ENCODE peak calls at places on chromosome 13, in ten cellular contexts. One of them, this sample, is unnamed. For H3K9me3, the result is how much of the 10 kb centered on the place peaks cover.

GRCh38 chr13:99371956-99372355 is 64.8 kb upstream of the GPR183 start:
- DNase-seq in psoas muscle: no peak
- DNase-seq in left ventricle myocardium inferior: no peak
- DNase-seq in naive thymus-derived CD4-positive, alpha-beta T cell: peak
- DNase-seq in left lung: no peak
- DNase-seq in tibial nerve: no peak
- DNase-seq in OCI-LY7: no peak
- DNase-seq in neuronal stem cell: no peak
- DNase-seq in body of pancreas: no peak
- DNase-seq in uterus: no peak
- DNase-seq in this sample: peak

GRCh38 chr13:21137696-21138095 is 38.7 kb downstream of the SKA3 start:
- DNase-seq in OCI-LY7: no peak
- DNase-seq in tibial nerve: no peak
- DNase-seq in psoas muscle: no peak
- DNase-seq in neuronal stem cell: no peak
- DNase-seq in uterus: no peak
- DNase-seq in left ventricle myocardium inferior: no peak
- DNase-seq in naive thymus-derived CD4-positive, alpha-beta T cell: no peak
- DNase-seq in body of pancreas: no peak
- DNase-seq in left lung: no peak
- DNase-seq in this sample: no peak

GRCh38 chr13:24502567-24503375 is 9.8 kb downstream of the PARP4 start:
- DNase-seq in uterus: no peak
- DNase-seq in neuronal stem cell: peak
- DNase-seq in OCI-LY7: no peak
- DNase-seq in tibial nerve: no peak
- DNase-seq in naive thymus-derived CD4-positive, alpha-beta T cell: no peak
- DNase-seq in left ventricle myocardium inferior: peak
- DNase-seq in psoas muscle: peak
- DNase-seq in left lung: no peak
- DNase-seq in body of pancreas: no peak
- DNase-seq in this sample: no peak

GRCh38 chr13:72852207-72852606 is 70.3 kb downstream of the PIBF1 start:
- DNase-seq in neuronal stem cell: no peak
- DNase-seq in psoas muscle: no peak
- DNase-seq in left lung: no peak
- DNase-seq in left ventricle myocardium inferior: no peak
- DNase-seq in uterus: no peak
- DNase-seq in body of pancreas: no peak
- DNase-seq in OCI-LY7: no peak
- DNase-seq in naive thymus-derived CD4-positive, alpha-beta T cell: no peak
- DNase-seq in tibial nerve: no peak
- DNase-seq in this sample: no peak

GRCh38 chr13:73578251-73578875 is 519.6 kb downstream of the KLF5 start:
- DNase-seq in left lung: no peak
- DNase-seq in body of pancreas: no peak
- DNase-seq in OCI-LY7: no peak
- DNase-seq in psoas muscle: no peak
- DNase-seq in left ventricle myocardium inferior: no peak
- DNase-seq in tibial nerve: no peak
- DNase-seq in uterus: no peak
- DNase-seq in naive thymus-derived CD4-positive, alpha-beta T cell: no peak
- DNase-seq in neuronal stem cell: no peak
- DNase-seq in this sample: no peak

GRCh38 chr13:113769106-113769505 is 10.1 kb downstream of the TMEM255B start:
- DNase-seq in uterus: no peak
- DNase-seq in body of pancreas: no peak
- DNase-seq in OCI-LY7: no peak
- DNase-seq in tibial nerve: no peak
- DNase-seq in neuronal stem cell: no peak
- DNase-seq in psoas muscle: no peak
- DNase-seq in left ventricle myocardium inferior: no peak
- DNase-seq in naive thymus-derived CD4-positive, alpha-beta T cell: no peak
- DNase-seq in left lung: no peak
- DNase-seq in this sample: no peak

GRCh38 chr13:75724742-75725504 is 88.8 kb downstream of the LMO7 start:
- DNase-seq in body of pancreas: no peak
- DNase-seq in left ventricle myocardium inferior: no peak
- DNase-seq in left lung: no peak
- DNase-seq in OCI-LY7: no peak
- DNase-seq in naive thymus-derived CD4-positive, alpha-beta T cell: no peak
- DNase-seq in uterus: no peak
- DNase-seq in tibial nerve: no peak
- DNase-seq in neuronal stem cell: no peak
- DNase-seq in psoas muscle: no peak
- DNase-seq in this sample: no peak

GRCh38 chr13:103516009-103516795 is 450.0 kb upstream of the SLC10A2 start:
- DNase-seq in naive thymus-derived CD4-positive, alpha-beta T cell: no peak
- DNase-seq in uterus: no peak
- DNase-seq in left ventricle myocardium inferior: no peak
- DNase-seq in OCI-LY7: no peak
- DNase-seq in tibial nerve: no peak
- DNase-seq in neuronal stem cell: no peak
- DNase-seq in body of pancreas: no peak
- DNase-seq in psoas muscle: no peak
- DNase-seq in left lung: no peak
- DNase-seq in this sample: no peak

GRCh38 chr13:113815151-113816058 is 48.5 kb downstream of the GAS6 start:
- DNase-seq in naive thymus-derived CD4-positive, alpha-beta T cell: peak
- DNase-seq in OCI-LY7: peak
- DNase-seq in tibial nerve: peak
- DNase-seq in uterus: no peak
- DNase-seq in body of pancreas: no peak
- DNase-seq in psoas muscle: no peak
- DNase-seq in left lung: no peak
- DNase-seq in neuronal stem cell: no peak
- DNase-seq in left ventricle myocardium inferior: no peak
- DNase-seq in this sample: no peak

GRCh38 chr13:77751513-77752456 is 54.3 kb downstream of the SLAIN1 start:
- DNase-seq in naive thymus-derived CD4-positive, alpha-beta T cell: peak
- DNase-seq in psoas muscle: no peak
- DNase-seq in left lung: no peak
- DNase-seq in OCI-LY7: peak
- DNase-seq in uterus: peak
- DNase-seq in body of pancreas: peak
- DNase-seq in neuronal stem cell: peak
- DNase-seq in tibial nerve: peak
- DNase-seq in left ventricle myocardium inferior: no peak
- DNase-seq in this sample: peak

GRCh38 chr13:39370554-39370953 is 232.4 kb downstream of the LHFPL6 start:
- DNase-seq in tibial nerve: no peak
- DNase-seq in left ventricle myocardium inferior: peak
- DNase-seq in uterus: peak
- DNase-seq in left lung: no peak
- DNase-seq in naive thymus-derived CD4-positive, alpha-beta T cell: no peak
- DNase-seq in neuronal stem cell: no peak
- DNase-seq in OCI-LY7: no peak
- DNase-seq in body of pancreas: no peak
- DNase-seq in psoas muscle: no peak
- DNase-seq in this sample: no peak

GRCh38 chr13:40484981-40485380 is 181.5 kb downstream of the FOXO1 start:
- DNase-seq in psoas muscle: no peak
- DNase-seq in OCI-LY7: no peak
- DNase-seq in body of pancreas: peak
- DNase-seq in tibial nerve: no peak
- DNase-seq in left lung: no peak
- DNase-seq in naive thymus-derived CD4-positive, alpha-beta T cell: no peak
- DNase-seq in left ventricle myocardium inferior: no peak
- DNase-seq in uterus: no peak
- DNase-seq in neuronal stem cell: no peak
- DNase-seq in this sample: no peak

GRCh38 chr13:95392597-95392996 is 91.3 kb upstream of the ABCC4 start:
- DNase-seq in left ventricle myocardium inferior: no peak
- DNase-seq in body of pancreas: no peak
- DNase-seq in psoas muscle: no peak
- DNase-seq in naive thymus-derived CD4-positive, alpha-beta T cell: no peak
- DNase-seq in OCI-LY7: no peak
- DNase-seq in tibial nerve: no peak
- DNase-seq in uterus: no peak
- DNase-seq in left lung: no peak
- DNase-seq in neuronal stem cell: no peak
- DNase-seq in this sample: no peak

GRCh38 chr13:105333416-105333815 is 1202.0 kb downstream of the EFNB2 start:
- DNase-seq in OCI-LY7: no peak
- DNase-seq in tibial nerve: no peak
- DNase-seq in left ventricle myocardium inferior: no peak
- DNase-seq in naive thymus-derived CD4-positive, alpha-beta T cell: no peak
- DNase-seq in neuronal stem cell: no peak
- DNase-seq in body of pancreas: no peak
- DNase-seq in left lung: no peak
- DNase-seq in uterus: no peak
- DNase-seq in psoas muscle: no peak
- DNase-seq in this sample: no peak
- H3K9me3 ChIP-seq in OCI-LY7: under half
- H3K9me3 ChIP-seq in tibial nerve: under half
- H3K9me3 ChIP-seq in left ventricle myocardium inferior: under half
- H3K9me3 ChIP-seq in naive thymus-derived CD4-positive, alpha-beta T cell: under half
- H3K9me3 ChIP-seq in neuronal stem cell: under half
- H3K9me3 ChIP-seq in body of pancreas: under half
- H3K9me3 ChIP-seq in left lung: under half
- H3K9me3 ChIP-seq in uterus: under half
- H3K9me3 ChIP-seq in psoas muscle: under half
- H3K9me3 ChIP-seq in this sample: under half

DNA sequence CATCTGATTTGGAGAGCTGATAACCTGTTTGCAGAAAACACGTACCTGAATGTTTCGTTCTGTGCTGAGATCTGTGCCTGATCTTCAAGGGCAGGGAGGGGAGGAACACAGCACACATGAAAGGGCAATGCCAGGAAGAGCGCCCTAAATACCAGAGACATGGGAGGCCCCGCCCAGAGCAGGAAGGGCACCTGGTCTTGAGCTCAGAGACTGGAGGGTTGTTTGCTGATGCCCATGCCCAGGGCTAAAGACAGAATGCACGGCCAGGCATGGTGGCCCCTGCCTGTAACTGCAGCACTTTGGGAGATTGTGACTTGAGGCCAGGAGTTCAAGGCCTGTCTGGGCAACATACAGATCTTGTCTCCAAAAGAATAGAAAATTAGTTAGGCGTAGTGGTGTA is 183.2 kb downstream of the TUBA3C start:
- DNase-seq in uterus: no peak
- DNase-seq in neuronal stem cell: no peak
- DNase-seq in tibial nerve: no peak
- DNase-seq in left lung: no peak
- DNase-seq in left ventricle myocardium inferior: no peak
- DNase-seq in OCI-LY7: no peak
- DNase-seq in naive thymus-derived CD4-positive, alpha-beta T cell: peak
- DNase-seq in psoas muscle: no peak
- DNase-seq in body of pancreas: no peak
- DNase-seq in this sample: no peak
- H3K9me3 ChIP-seq in uterus: under half
- H3K9me3 ChIP-seq in neuronal stem cell: under half
- H3K9me3 ChIP-seq in tibial nerve: under half
- H3K9me3 ChIP-seq in left lung: under half
- H3K9me3 ChIP-seq in left ventricle myocardium inferior: under half
- H3K9me3 ChIP-seq in OCI-LY7: under half
- H3K9me3 ChIP-seq in naive thymus-derived CD4-positive, alpha-beta T cell: under half
- H3K9me3 ChIP-seq in psoas muscle: under half
- H3K9me3 ChIP-seq in body of pancreas: under half
- H3K9me3 ChIP-seq in this sample: under half

DNA sequence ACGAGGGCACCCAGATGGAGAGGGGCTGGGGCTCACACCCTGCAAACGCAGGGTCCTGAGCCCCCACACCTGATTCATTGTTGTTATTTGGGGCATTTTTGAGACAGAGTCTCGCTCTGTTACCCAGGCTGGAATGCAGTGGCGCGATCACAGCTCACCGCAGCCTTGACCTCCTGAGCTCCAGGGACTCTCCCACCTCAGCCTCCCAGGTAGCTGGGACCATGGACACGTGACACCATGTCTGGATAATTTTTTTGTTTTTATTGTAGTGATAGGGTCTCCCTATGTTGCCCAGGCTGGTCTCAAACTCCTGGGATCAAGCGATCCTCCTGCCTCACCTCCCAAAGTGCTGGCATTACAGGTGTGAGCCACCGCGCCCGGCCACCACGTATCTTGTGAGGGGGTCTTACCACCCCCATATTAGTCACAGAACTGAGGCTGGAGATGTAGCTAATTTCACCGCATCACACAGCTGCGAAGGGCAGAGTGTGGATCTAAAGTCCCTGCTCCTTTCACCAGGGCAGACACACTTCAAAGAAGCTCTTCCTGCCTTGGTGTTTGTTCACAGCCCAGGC is 211.8 kb upstream of the SOX1 start:
- DNase-seq in tibial nerve: no peak
- DNase-seq in left ventricle myocardium inferior: no peak
- DNase-seq in left lung: no peak
- DNase-seq in body of pancreas: no peak
- DNase-seq in naive thymus-derived CD4-positive, alpha-beta T cell: no peak
- DNase-seq in uterus: no peak
- DNase-seq in OCI-LY7: no peak
- DNase-seq in psoas muscle: no peak
- DNase-seq in neuronal stem cell: no peak
- DNase-seq in this sample: no peak
- H3K9me3 ChIP-seq in tibial nerve: under half
- H3K9me3 ChIP-seq in left ventricle myocardium inferior: under half
- H3K9me3 ChIP-seq in left lung: under half
- H3K9me3 ChIP-seq in body of pancreas: under half
- H3K9me3 ChIP-seq in naive thymus-derived CD4-positive, alpha-beta T cell: under half
- H3K9me3 ChIP-seq in uterus: under half
- H3K9me3 ChIP-seq in OCI-LY7: under half
- H3K9me3 ChIP-seq in psoas muscle: under half
- H3K9me3 ChIP-seq in neuronal stem cell: under half
- H3K9me3 ChIP-seq in this sample: under half

DNA sequence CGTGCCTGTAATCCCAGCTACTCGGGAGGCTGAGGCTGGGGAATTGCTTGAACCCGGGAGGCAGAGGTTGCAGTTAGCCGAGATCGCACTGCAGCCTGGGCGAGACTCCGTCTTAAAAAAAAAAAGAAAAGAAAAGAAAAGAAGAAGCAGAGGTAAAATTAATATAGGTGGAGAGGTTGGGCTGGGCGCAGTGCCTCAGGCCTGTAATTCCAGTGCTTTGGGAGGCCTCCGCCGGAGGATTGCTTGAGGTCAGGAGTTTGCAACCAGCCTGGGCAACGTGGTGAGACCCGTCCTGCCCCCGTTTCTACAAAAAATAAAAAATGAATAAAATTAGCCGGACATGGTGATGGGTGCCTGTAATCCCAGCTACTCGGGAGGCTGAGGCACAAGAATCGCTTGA is 912 bp upstream of the TUBA3C start:
- DNase-seq in tibial nerve: no peak
- DNase-seq in neuronal stem cell: no peak
- DNase-seq in OCI-LY7: no peak
- DNase-seq in left lung: no peak
- DNase-seq in naive thymus-derived CD4-positive, alpha-beta T cell: no peak
- DNase-seq in body of pancreas: no peak
- DNase-seq in psoas muscle: no peak
- DNase-seq in uterus: no peak
- DNase-seq in left ventricle myocardium inferior: no peak
- DNase-seq in this sample: no peak
- H3K9me3 ChIP-seq in tibial nerve: under half
- H3K9me3 ChIP-seq in neuronal stem cell: under half
- H3K9me3 ChIP-seq in OCI-LY7: under half
- H3K9me3 ChIP-seq in left lung: under half
- H3K9me3 ChIP-seq in naive thymus-derived CD4-positive, alpha-beta T cell: under half
- H3K9me3 ChIP-seq in body of pancreas: under half
- H3K9me3 ChIP-seq in psoas muscle: under half
- H3K9me3 ChIP-seq in uterus: under half
- H3K9me3 ChIP-seq in left ventricle myocardium inferior: under half
- H3K9me3 ChIP-seq in this sample: under half

GRCh38 chr13:19153782-19154450 is 27.7 kb downstream of the TUBA3C start:
- DNase-seq in naive thymus-derived CD4-positive, alpha-beta T cell: no peak
- DNase-seq in left lung: no peak
- DNase-seq in OCI-LY7: no peak
- DNase-seq in body of pancreas: peak
- DNase-seq in uterus: no peak
- DNase-seq in neuronal stem cell: no peak
- DNase-seq in left ventricle myocardium inferior: no peak
- DNase-seq in psoas muscle: no peak
- DNase-seq in tibial nerve: no peak
- DNase-seq in this sample: no peak
- H3K9me3 ChIP-seq in naive thymus-derived CD4-positive, alpha-beta T cell: under half
- H3K9me3 ChIP-seq in left lung: under half
- H3K9me3 ChIP-seq in OCI-LY7: under half
- H3K9me3 ChIP-seq in body of pancreas: under half
- H3K9me3 ChIP-seq in uterus: under half
- H3K9me3 ChIP-seq in neuronal stem cell: under half
- H3K9me3 ChIP-seq in left ventricle myocardium inferior: under half
- H3K9me3 ChIP-seq in psoas muscle: under half
- H3K9me3 ChIP-seq in tibial nerve: under half
- H3K9me3 ChIP-seq in this sample: under half

This sample was measured in T-helper 17 cell.